ENCODE peak calls at places on chromosomes 11 and 22, in six cellular contexts. T is right atrium auricular region; J is PC-3; Z is CD8-positive, alpha-beta T cell; K is epithelial cell of esophagus; X is sigmoid colon. S is an unnamed sample.

GRCh38 chr11:118002541-118003019 is 16.4 kb downstream of the IL10RA start:
- DNase-seq in J (no peak), T (peak), K (no peak), Z (no peak), X (peak), S (no peak)

GRCh38 chr11:46333129-46333947 is 13.9 kb upstream of the DGKZ start:
- DNase-seq in Z (peak), T (no peak), K (no peak), X (no peak), J (no peak), S (no peak)

GRCh38 chr11:75105462-75105925 is 8.8 kb upstream of the OR2AT4 start:
- DNase-seq in X (no peak), K (no peak), J (no peak), T (no peak), Z (no peak), S (peak)

GRCh38 chr11:96200243-96200642 is 142.8 kb downstream of the MAML2 start:
- DNase-seq in Z (no peak), T (no peak), J (peak), X (no peak), K (no peak), S (no peak)

GRCh38 chr22:26592368-26593015 is 2.6 kb upstream of the TPST2 start:
- DNase-seq in Z (peak), K (peak), X (no peak), T (no peak), J (no peak), S (no peak)

GRCh38 chr11:102966011-102966410 is 10.5 kb upstream of the MMP13 start:
- DNase-seq in J (peak), Z (no peak), K (peak), T (no peak), X (no peak), S (no peak)

GRCh38 chr11:360326-361280 is 8.7 kb upstream of the B4GALNT4 start:
- DNase-seq in J (no peak), X (peak), K (no peak), Z (no peak), T (no peak), S (no peak)

GRCh38 chr22:25508161-25508560 is 56.3 kb upstream of the GRK3 start:
- DNase-seq in Z (no peak), J (no peak), X (no peak), K (no peak), T (no peak), S (no peak)

GRCh38 chr11:89184021-89184420 is 6.3 kb downstream of the TYR start:
- DNase-seq in Z (no peak), X (no peak), J (peak), T (no peak), K (no peak), S (no peak)

GRCh38 chr11:123197711-123198110 is 2.7 kb upstream of the CLMP start:
- DNase-seq in X (no peak), Z (no peak), K (peak), J (peak), T (no peak), S (no peak)

GRCh38 chr22:19959043-19959586 is 17.5 kb upstream of the TXNRD2 start:
- DNase-seq in X (peak), J (no peak), T (peak), K (peak), Z (no peak), S (peak)

GRCh38 chr11:62104816-62105610 is 18.8 kb upstream of the INCENP start:
- DNase-seq in T (no peak), Z (no peak), J (no peak), X (no peak), K (no peak), S (no peak)

GRCh38 chr11:92417326-92417725 is 192.7 kb downstream of the FAT3 start:
- DNase-seq in T (no peak), Z (no peak), X (no peak), J (peak), K (no peak), S (no peak)

GRCh38 chr11:66624450-66624849 is 8.0 kb downstream of the RBM14 start:
- DNase-seq in K (no peak), J (no peak), X (no peak), Z (no peak), T (no peak), S (no peak)
- TF ChIP-seq CTCF in K (no peak), J (no peak), X (no peak), Z (no peak), T (no peak), S (no peak)

DNA sequence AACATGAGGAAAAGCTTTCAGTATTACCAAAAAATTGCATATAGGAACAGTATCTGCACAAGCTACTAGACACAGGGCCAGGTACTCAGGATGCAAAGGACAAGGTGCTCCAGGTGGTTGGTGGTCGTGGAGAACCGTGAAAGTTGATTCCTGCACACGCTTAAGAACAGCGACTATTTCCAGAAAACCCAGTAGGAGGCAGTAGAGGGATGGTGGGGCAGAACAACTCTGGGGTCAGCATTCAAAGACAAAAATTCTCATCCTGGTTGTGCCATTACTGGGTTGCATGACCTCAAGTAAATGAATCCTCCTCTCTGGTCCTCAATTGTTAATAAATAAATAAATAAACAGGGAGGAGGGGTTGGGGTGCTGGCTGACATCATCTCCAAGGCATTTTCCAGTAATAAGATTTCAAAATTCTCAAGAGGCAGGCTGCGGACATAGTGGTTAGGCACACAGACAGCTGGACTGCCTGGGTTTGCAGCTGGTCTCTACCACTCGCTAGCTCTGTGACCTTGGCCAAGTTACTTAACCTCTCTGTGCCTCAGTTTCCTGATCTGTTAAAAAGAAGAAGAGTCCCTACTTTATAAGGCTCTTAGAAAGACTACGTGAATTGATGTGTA is 89.6 kb downstream of the ISX start:
- DNase-seq in T (no peak), K (no peak), X (no peak), J (no peak), Z (no peak), S (no peak)
- TF ChIP-seq CTCF in T (no peak), K (no peak), X (no peak), J (no peak), Z (no peak), S (no peak)

GRCh38 chr11:8933931-8934330 is 1.2 kb upstream of the C11orf16 start:
- DNase-seq in J (no peak), K (no peak), X (no peak), Z (no peak), T (no peak), S (no peak)
- TF ChIP-seq CTCF in J (no peak), K (no peak), X (no peak), Z (no peak), T (no peak), S (no peak)

GRCh38 chr11:1825039-1825740 is 9.6 kb upstream of the SYT8 start:
- DNase-seq in Z (no peak), X (no peak), T (no peak), K (no peak), J (no peak), S (peak)
- TF ChIP-seq CTCF in Z (no peak), X (no peak), T (peak), K (no peak), J (peak), S (peak)

GRCh38 chr11:73359930-73360742 is 16.1 kb upstream of the RELT start:
- DNase-seq in Z (peak), K (no peak), T (no peak), X (no peak), J (peak), S (peak)
- TF ChIP-seq CTCF in Z (peak), K (peak), T (no peak), X (no peak), J (peak), S (peak)

DNA sequence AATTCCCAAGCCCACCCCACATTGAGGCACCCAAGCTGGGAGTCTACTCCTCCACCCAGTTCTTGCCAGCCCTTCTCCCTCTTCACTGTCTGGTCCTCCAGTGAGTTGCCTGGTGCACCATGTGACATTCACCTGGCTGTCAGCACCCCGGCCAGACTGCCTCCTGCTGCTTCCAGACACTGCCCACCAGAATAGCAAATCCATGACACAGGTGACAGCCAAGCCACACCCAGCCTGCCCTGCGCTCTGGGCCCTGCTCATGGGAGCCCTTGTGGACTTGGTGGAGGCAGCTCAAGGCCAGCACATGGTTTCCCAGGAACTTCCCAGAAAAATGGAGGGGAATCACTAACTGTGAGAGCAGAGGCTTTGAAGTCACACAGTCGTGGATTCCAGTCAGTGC is 96.3 kb upstream of the CSNK2A3 start:
- DNase-seq in T (no peak), K (no peak), Z (no peak), J (no peak), X (no peak), S (no peak)
- TF ChIP-seq CTCF in T (no peak), K (no peak), Z (no peak), J (no peak), X (no peak), S (no peak)

GRCh38 chr11:37333345-37333744 is 735.3 kb upstream of the RAG2 start:
- DNase-seq in J (no peak), Z (no peak), T (no peak), K (no peak), X (no peak), S (no peak)
- TF ChIP-seq CTCF in J (no peak), Z (no peak), T (no peak), K (no peak), X (no peak), S (no peak)